ENCODE peak calls at places on chromosomes 6 and 20, in ten cellular contexts. One of them, this sample, is unnamed. For H3K9me2, the result is how much of the 10 kb centered on the place peaks cover.

GRCh38 chr6:44558315-44559227 is 171.1 kb downstream of the CDC5L start:
- DNase-seq in SK-N-SH: no peak
- DNase-seq in GM23248: peak
- DNase-seq in OCI-LY7: no peak
- DNase-seq in HCT116: no peak
- DNase-seq in GM23338: no peak
- DNase-seq in Karpas-422: no peak
- DNase-seq in MM.1S: no peak
- DNase-seq in PC-9: no peak
- DNase-seq in PC-3: no peak
- DNase-seq in this sample: no peak

GRCh38 chr6:52352239-52353008 is 9.5 kb upstream of the PAQR8 start:
- DNase-seq in Karpas-422: peak
- DNase-seq in PC-9: peak
- DNase-seq in PC-3: peak
- DNase-seq in MM.1S: peak
- DNase-seq in HCT116: peak
- DNase-seq in OCI-LY7: no peak
- DNase-seq in GM23338: peak
- DNase-seq in GM23248: peak
- DNase-seq in SK-N-SH: no peak
- DNase-seq in this sample: peak

GRCh38 chr6:106488494-106489369 is 128.2 kb downstream of the CRYBG1 start:
- DNase-seq in GM23338: no peak
- DNase-seq in OCI-LY7: no peak
- DNase-seq in MM.1S: no peak
- DNase-seq in GM23248: peak
- DNase-seq in Karpas-422: peak
- DNase-seq in HCT116: no peak
- DNase-seq in PC-3: peak
- DNase-seq in SK-N-SH: no peak
- DNase-seq in PC-9: no peak
- DNase-seq in this sample: no peak

GRCh38 chr6:126539022-126539421 is 199.1 kb downstream of the CENPW start:
- DNase-seq in OCI-LY7: no peak
- DNase-seq in Karpas-422: no peak
- DNase-seq in HCT116: peak
- DNase-seq in GM23248: peak
- DNase-seq in PC-9: peak
- DNase-seq in GM23338: no peak
- DNase-seq in MM.1S: no peak
- DNase-seq in PC-3: peak
- DNase-seq in SK-N-SH: no peak
- DNase-seq in this sample: no peak

GRCh38 chr6:3414704-3415453 is 42.0 kb downstream of the SLC22A23 start:
- DNase-seq in MM.1S: peak
- DNase-seq in OCI-LY7: no peak
- DNase-seq in GM23338: peak
- DNase-seq in SK-N-SH: no peak
- DNase-seq in PC-9: peak
- DNase-seq in PC-3: peak
- DNase-seq in Karpas-422: no peak
- DNase-seq in HCT116: no peak
- DNase-seq in GM23248: no peak
- DNase-seq in this sample: peak

GRCh38 chr20:38779247-38780097 is 26.0 kb upstream of the PPP1R16B start:
- DNase-seq in OCI-LY7: no peak
- DNase-seq in SK-N-SH: no peak
- DNase-seq in HCT116: peak
- DNase-seq in GM23248: no peak
- DNase-seq in Karpas-422: no peak
- DNase-seq in PC-9: peak
- DNase-seq in GM23338: peak
- DNase-seq in PC-3: no peak
- DNase-seq in MM.1S: no peak
- DNase-seq in this sample: peak

GRCh38 chr20:4038047-4038459 is 22.7 kb upstream of the RNF24 start:
- DNase-seq in Karpas-422: peak
- DNase-seq in GM23338: peak
- DNase-seq in OCI-LY7: peak
- DNase-seq in HCT116: no peak
- DNase-seq in PC-9: peak
- DNase-seq in MM.1S: peak
- DNase-seq in GM23248: peak
- DNase-seq in SK-N-SH: no peak
- DNase-seq in PC-3: peak
- DNase-seq in this sample: peak

GRCh38 chr20:62063981-62064787 is 1.5 kb downstream of the TAF4 start:
- DNase-seq in SK-N-SH: peak
- DNase-seq in PC-9: peak
- DNase-seq in GM23248: peak
- DNase-seq in Karpas-422: no peak
- DNase-seq in MM.1S: no peak
- DNase-seq in HCT116: no peak
- DNase-seq in OCI-LY7: no peak
- DNase-seq in GM23338: peak
- DNase-seq in PC-3: peak
- DNase-seq in this sample: peak

GRCh38 chr20:56187791-56188190 is 60.7 kb upstream of the MC3R start:
- DNase-seq in PC-9: no peak
- DNase-seq in HCT116: no peak
- DNase-seq in PC-3: peak
- DNase-seq in GM23338: no peak
- DNase-seq in MM.1S: no peak
- DNase-seq in GM23248: peak
- DNase-seq in Karpas-422: no peak
- DNase-seq in SK-N-SH: peak
- DNase-seq in OCI-LY7: no peak
- DNase-seq in this sample: no peak

GRCh38 chr6:167467793-167468431 is 143.0 kb downstream of the TTLL2 start:
- DNase-seq in PC-3: no peak
- DNase-seq in Karpas-422: no peak
- DNase-seq in GM23248: no peak
- DNase-seq in GM23338: no peak
- DNase-seq in HCT116: no peak
- DNase-seq in OCI-LY7: no peak
- DNase-seq in SK-N-SH: no peak
- DNase-seq in MM.1S: no peak
- DNase-seq in PC-9: no peak
- DNase-seq in this sample: no peak

GRCh38 chr6:136425793-136426192 is 124.4 kb downstream of the MAP7 start:
- DNase-seq in GM23248: no peak
- DNase-seq in OCI-LY7: no peak
- DNase-seq in Karpas-422: no peak
- DNase-seq in MM.1S: no peak
- DNase-seq in HCT116: no peak
- DNase-seq in SK-N-SH: no peak
- DNase-seq in PC-9: no peak
- DNase-seq in PC-3: no peak
- DNase-seq in GM23338: no peak
- DNase-seq in this sample: no peak

GRCh38 chr20:50704971-50705370 is 13.6 kb upstream of the RIPOR3 start:
- DNase-seq in MM.1S: no peak
- DNase-seq in Karpas-422: no peak
- DNase-seq in GM23338: no peak
- DNase-seq in PC-3: no peak
- DNase-seq in GM23248: peak
- DNase-seq in SK-N-SH: no peak
- DNase-seq in HCT116: no peak
- DNase-seq in OCI-LY7: no peak
- DNase-seq in PC-9: no peak
- DNase-seq in this sample: no peak

GRCh38 chr6:151704383-151704782 is 103.1 kb upstream of the ESR1 start:
- DNase-seq in GM23338: no peak
- DNase-seq in Karpas-422: no peak
- DNase-seq in GM23248: no peak
- DNase-seq in SK-N-SH: no peak
- DNase-seq in HCT116: no peak
- DNase-seq in PC-3: no peak
- DNase-seq in PC-9: no peak
- DNase-seq in MM.1S: no peak
- DNase-seq in OCI-LY7: no peak
- DNase-seq in this sample: no peak

GRCh38 chr20:57023997-57024396 is 242.4 kb downstream of the BMP7 start:
- DNase-seq in GM23338: no peak
- DNase-seq in Karpas-422: no peak
- DNase-seq in PC-3: no peak
- DNase-seq in MM.1S: no peak
- DNase-seq in PC-9: no peak
- DNase-seq in OCI-LY7: no peak
- DNase-seq in HCT116: no peak
- DNase-seq in GM23248: no peak
- DNase-seq in SK-N-SH: no peak
- DNase-seq in this sample: no peak

GRCh38 chr6:56999049-56999448 is 44.1 kb downstream of the BEND6 start:
- DNase-seq in PC-3: no peak
- DNase-seq in HCT116: no peak
- DNase-seq in SK-N-SH: no peak
- DNase-seq in GM23248: no peak
- DNase-seq in PC-9: no peak
- DNase-seq in Karpas-422: no peak
- DNase-seq in GM23338: no peak
- DNase-seq in MM.1S: no peak
- DNase-seq in OCI-LY7: no peak
- DNase-seq in this sample: no peak
- H3K9me2 ChIP-seq in PC-3: under half
- H3K9me2 ChIP-seq in HCT116: under half
- H3K9me2 ChIP-seq in SK-N-SH: under half
- H3K9me2 ChIP-seq in GM23248: under half
- H3K9me2 ChIP-seq in PC-9: under half
- H3K9me2 ChIP-seq in Karpas-422: under half
- H3K9me2 ChIP-seq in GM23338: under half
- H3K9me2 ChIP-seq in MM.1S: under half
- H3K9me2 ChIP-seq in OCI-LY7: under half
- H3K9me2 ChIP-seq in this sample: under half

GRCh38 chr6:71403422-71404134 is 115.0 kb downstream of the OGFRL1 start:
- DNase-seq in GM23248: peak
- DNase-seq in MM.1S: no peak
- DNase-seq in OCI-LY7: no peak
- DNase-seq in GM23338: peak
- DNase-seq in PC-9: no peak
- DNase-seq in SK-N-SH: no peak
- DNase-seq in Karpas-422: no peak
- DNase-seq in PC-3: peak
- DNase-seq in HCT116: no peak
- DNase-seq in this sample: no peak
- H3K4me2 ChIP-seq in GM23248: peak
- H3K4me2 ChIP-seq in MM.1S: no peak
- H3K4me2 ChIP-seq in OCI-LY7: no peak
- H3K4me2 ChIP-seq in GM23338: peak
- H3K4me2 ChIP-seq in PC-9: peak
- H3K4me2 ChIP-seq in SK-N-SH: peak
- H3K4me2 ChIP-seq in Karpas-422: no peak
- H3K4me2 ChIP-seq in PC-3: peak
- H3K4me2 ChIP-seq in HCT116: peak
- H3K4me2 ChIP-seq in this sample: peak

GRCh38 chr20:37356387-37356786 is 10.4 kb downstream of the SRC start:
- DNase-seq in SK-N-SH: peak
- DNase-seq in PC-3: peak
- DNase-seq in PC-9: no peak
- DNase-seq in GM23338: no peak
- DNase-seq in Karpas-422: no peak
- DNase-seq in OCI-LY7: no peak
- DNase-seq in HCT116: no peak
- DNase-seq in GM23248: peak
- DNase-seq in MM.1S: no peak
- DNase-seq in this sample: no peak
- H3K9me2 ChIP-seq in SK-N-SH: under half
- H3K9me2 ChIP-seq in PC-3: under half
- H3K9me2 ChIP-seq in PC-9: under half
- H3K9me2 ChIP-seq in GM23338: under half
- H3K9me2 ChIP-seq in Karpas-422: under half
- H3K9me2 ChIP-seq in OCI-LY7: under half
- H3K9me2 ChIP-seq in HCT116: under half
- H3K9me2 ChIP-seq in GM23248: under half
- H3K9me2 ChIP-seq in MM.1S: under half
- H3K9me2 ChIP-seq in this sample: under half

DNA sequence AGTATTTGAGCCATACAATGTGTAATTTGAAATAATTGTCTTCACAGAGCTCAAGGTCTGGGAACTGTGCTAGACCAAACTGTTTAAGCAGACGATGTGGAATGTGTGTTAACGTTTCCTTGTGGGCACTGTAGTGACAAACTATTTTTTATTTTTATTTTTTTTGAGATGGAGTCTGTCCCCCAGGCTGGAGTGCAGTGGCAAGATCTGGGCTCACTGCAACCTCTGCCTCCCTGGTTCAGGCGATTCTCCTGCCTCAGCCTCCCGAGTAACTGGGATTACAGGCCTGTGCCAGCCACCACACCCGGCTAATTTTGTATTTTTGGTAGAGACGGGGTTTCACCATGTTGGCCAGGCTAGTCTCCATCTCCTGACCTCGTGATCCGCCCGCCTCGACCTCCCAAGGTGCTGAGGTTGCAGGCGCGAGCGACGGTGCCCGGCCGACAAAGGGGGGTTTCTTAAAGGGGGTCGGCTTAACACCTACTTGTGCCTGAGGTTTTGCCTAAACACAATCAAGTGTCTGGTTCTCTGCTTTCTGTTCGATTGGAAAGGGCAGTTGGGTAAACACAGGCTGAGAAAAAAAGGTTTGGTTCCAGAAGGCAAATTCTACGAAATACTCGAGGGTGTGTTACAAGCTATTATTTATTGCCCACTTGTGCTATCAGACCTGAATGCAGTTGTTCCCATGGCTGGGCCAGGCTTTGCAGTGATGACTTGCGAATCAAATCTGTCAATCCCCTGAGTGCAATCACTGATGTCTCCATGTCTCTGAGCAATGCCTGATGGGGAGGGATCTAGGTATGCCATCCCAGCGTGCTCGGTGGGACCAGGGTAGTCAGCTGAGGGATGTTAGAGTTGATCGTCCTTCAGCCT is 1.3 kb downstream of the NOP56 start:
- DNase-seq in Karpas-422: no peak
- DNase-seq in GM23338: no peak
- DNase-seq in SK-N-SH: no peak
- DNase-seq in PC-3: no peak
- DNase-seq in MM.1S: no peak
- DNase-seq in HCT116: no peak
- DNase-seq in GM23248: no peak
- DNase-seq in OCI-LY7: no peak
- DNase-seq in PC-9: no peak
- DNase-seq in this sample: no peak
- H3K4me2 ChIP-seq in Karpas-422: peak
- H3K4me2 ChIP-seq in GM23338: peak
- H3K4me2 ChIP-seq in SK-N-SH: peak
- H3K4me2 ChIP-seq in PC-3: peak
- H3K4me2 ChIP-seq in MM.1S: peak
- H3K4me2 ChIP-seq in HCT116: peak
- H3K4me2 ChIP-seq in GM23248: peak
- H3K4me2 ChIP-seq in OCI-LY7: peak
- H3K4me2 ChIP-seq in PC-9: peak
- H3K4me2 ChIP-seq in this sample: peak

GRCh38 chr6:140012146-140012545 is 637.7 kb upstream of the CITED2 start:
- DNase-seq in SK-N-SH: no peak
- DNase-seq in OCI-LY7: no peak
- DNase-seq in GM23338: no peak
- DNase-seq in PC-9: no peak
- DNase-seq in PC-3: no peak
- DNase-seq in HCT116: no peak
- DNase-seq in Karpas-422: no peak
- DNase-seq in MM.1S: no peak
- DNase-seq in GM23248: no peak
- DNase-seq in this sample: no peak
- H3K9me2 ChIP-seq in SK-N-SH: under half
- H3K9me2 ChIP-seq in OCI-LY7: under half
- H3K9me2 ChIP-seq in GM23338: under half
- H3K9me2 ChIP-seq in PC-9: under half
- H3K9me2 ChIP-seq in PC-3: under half
- H3K9me2 ChIP-seq in HCT116: under half
- H3K9me2 ChIP-seq in Karpas-422: under half
- H3K9me2 ChIP-seq in MM.1S: under half
- H3K9me2 ChIP-seq in GM23248: under half
- H3K9me2 ChIP-seq in this sample: under half

GRCh38 chr6:140433072-140433471 is 1058.6 kb upstream of the CITED2 start:
- DNase-seq in PC-9: no peak
- DNase-seq in OCI-LY7: no peak
- DNase-seq in GM23248: no peak
- DNase-seq in Karpas-422: no peak
- DNase-seq in SK-N-SH: no peak
- DNase-seq in PC-3: no peak
- DNase-seq in HCT116: no peak
- DNase-seq in GM23338: no peak
- DNase-seq in MM.1S: no peak
- DNase-seq in this sample: no peak
- H3K4me2 ChIP-seq in PC-9: no peak
- H3K4me2 ChIP-seq in OCI-LY7: no peak
- H3K4me2 ChIP-seq in GM23248: no peak
- H3K4me2 ChIP-seq in Karpas-422: no peak
- H3K4me2 ChIP-seq in SK-N-SH: no peak
- H3K4me2 ChIP-seq in PC-3: no peak
- H3K4me2 ChIP-seq in HCT116: no peak
- H3K4me2 ChIP-seq in GM23338: no peak
- H3K4me2 ChIP-seq in MM.1S: no peak
- H3K4me2 ChIP-seq in this sample: no peak